ENCODE peak calls at places on chromosomes 4 and X, in nine cellular contexts. One of them, this sample, is unnamed.

GRCh38 chrX:15675490-15675921 is 10.9 kb upstream of the CLTRN start:
- DNase-seq in endodermal cell: peak
- DNase-seq in HEK293T: peak
- DNase-seq in aorta: peak
- DNase-seq in SHP77: no peak
- DNase-seq in T-helper 22 cell: peak
- DNase-seq in GM13977: peak
- DNase-seq in activated T-helper 1 cell treated with anti-CD3 and anti-CD28 coated beads, Interleukin-2, amount 50 U/mL, for 16 hours: peak
- DNase-seq in left ventricle myocardium inferior: peak
- DNase-seq in this sample: no peak

GRCh38 chrX:107135076-107135964 is 16.7 kb upstream of the RBM41 start:
- DNase-seq in left ventricle myocardium inferior: no peak
- DNase-seq in SHP77: no peak
- DNase-seq in activated T-helper 1 cell treated with anti-CD3 and anti-CD28 coated beads, Interleukin-2, amount 50 U/mL, for 16 hours: no peak
- DNase-seq in GM13977: no peak
- DNase-seq in endodermal cell: no peak
- DNase-seq in aorta: no peak
- DNase-seq in HEK293T: no peak
- DNase-seq in T-helper 22 cell: no peak
- DNase-seq in this sample: no peak

GRCh38 chr4:74583066-74583700 is 138.2 kb downstream of the AREG start:
- DNase-seq in HEK293T: no peak
- DNase-seq in endodermal cell: no peak
- DNase-seq in SHP77: no peak
- DNase-seq in GM13977: no peak
- DNase-seq in activated T-helper 1 cell treated with anti-CD3 and anti-CD28 coated beads, Interleukin-2, amount 50 U/mL, for 16 hours: no peak
- DNase-seq in T-helper 22 cell: no peak
- DNase-seq in left ventricle myocardium inferior: no peak
- DNase-seq in aorta: no peak
- DNase-seq in this sample: no peak

GRCh38 chr4:6803246-6803645 is 20.7 kb downstream of the KIAA0232 start:
- DNase-seq in activated T-helper 1 cell treated with anti-CD3 and anti-CD28 coated beads, Interleukin-2, amount 50 U/mL, for 16 hours: no peak
- DNase-seq in aorta: no peak
- DNase-seq in endodermal cell: no peak
- DNase-seq in HEK293T: no peak
- DNase-seq in T-helper 22 cell: no peak
- DNase-seq in SHP77: no peak
- DNase-seq in left ventricle myocardium inferior: no peak
- DNase-seq in GM13977: no peak
- DNase-seq in this sample: no peak

GRCh38 chr4:56049428-56050212 is 100.9 kb downstream of the CEP135 start:
- DNase-seq in GM13977: peak
- DNase-seq in aorta: peak
- DNase-seq in activated T-helper 1 cell treated with anti-CD3 and anti-CD28 coated beads, Interleukin-2, amount 50 U/mL, for 16 hours: no peak
- DNase-seq in SHP77: peak
- DNase-seq in endodermal cell: peak
- DNase-seq in T-helper 22 cell: no peak
- DNase-seq in left ventricle myocardium inferior: no peak
- DNase-seq in HEK293T: peak
- DNase-seq in this sample: peak

GRCh38 chr4:101954975-101955678 is 164.6 kb downstream of the BANK1 start:
- DNase-seq in HEK293T: peak
- DNase-seq in aorta: no peak
- DNase-seq in activated T-helper 1 cell treated with anti-CD3 and anti-CD28 coated beads, Interleukin-2, amount 50 U/mL, for 16 hours: no peak
- DNase-seq in endodermal cell: no peak
- DNase-seq in SHP77: no peak
- DNase-seq in T-helper 22 cell: no peak
- DNase-seq in left ventricle myocardium inferior: no peak
- DNase-seq in GM13977: no peak
- DNase-seq in this sample: peak

GRCh38 chr4:6772223-6772928 is 10.2 kb upstream of the KIAA0232 start:
- DNase-seq in HEK293T: no peak
- DNase-seq in SHP77: no peak
- DNase-seq in aorta: no peak
- DNase-seq in T-helper 22 cell: no peak
- DNase-seq in left ventricle myocardium inferior: no peak
- DNase-seq in GM13977: no peak
- DNase-seq in activated T-helper 1 cell treated with anti-CD3 and anti-CD28 coated beads, Interleukin-2, amount 50 U/mL, for 16 hours: no peak
- DNase-seq in endodermal cell: no peak
- DNase-seq in this sample: peak

GRCh38 chr4:141220655-141221605 is at the start of gene ZNF330:
- DNase-seq in T-helper 22 cell: peak
- DNase-seq in SHP77: peak
- DNase-seq in GM13977: peak
- DNase-seq in left ventricle myocardium inferior: peak
- DNase-seq in aorta: peak
- DNase-seq in activated T-helper 1 cell treated with anti-CD3 and anti-CD28 coated beads, Interleukin-2, amount 50 U/mL, for 16 hours: peak
- DNase-seq in endodermal cell: peak
- DNase-seq in HEK293T: peak
- DNase-seq in this sample: peak

GRCh38 chr4:102553982-102554381 is 52.8 kb downstream of the NFKB1 start:
- DNase-seq in endodermal cell: no peak
- DNase-seq in T-helper 22 cell: no peak
- DNase-seq in left ventricle myocardium inferior: no peak
- DNase-seq in HEK293T: no peak
- DNase-seq in activated T-helper 1 cell treated with anti-CD3 and anti-CD28 coated beads, Interleukin-2, amount 50 U/mL, for 16 hours: no peak
- DNase-seq in SHP77: no peak
- DNase-seq in aorta: no peak
- DNase-seq in GM13977: no peak
- DNase-seq in this sample: no peak